ENCODE peak calls at places on chromosomes 16 and 17, in seven cellular contexts. X is activated CD4-positive, alpha-beta T cell treated with anti-CD3 and anti-CD28 coated beads for 24 hours; P is uterus; I is GM23248; C is HuH-7; B is choroid plexus epithelial cell; T is cardiac muscle cell. R is an unnamed sample.
A peak's percentile ranks its signal among the peaks of the same experiment; 100 is the strongest.

GRCh38 chr16:57689772-57690558 is 4.6 kb upstream of the DRC7 start:
- DNase-seq in P (peak; percentile 8), T (peak; percentile 18), C (no peak), I (no peak), B (peak; percentile 31), X (no peak), R (no peak)

GRCh38 chr16:89184685-89185061 is 13.1 kb downstream of the CDH15 start:
- DNase-seq in B (no peak), P (no peak), C (no peak), X (no peak), I (no peak), T (no peak), R (no peak)

GRCh38 chr17:30952645-30953393 is 18.0 kb upstream of the RNF135 start:
- DNase-seq in X (no peak), B (no peak), P (no peak), C (no peak), I (no peak), T (no peak), R (no peak)

GRCh38 chr17:50558955-50559614 is 1.4 kb upstream of the CACNA1G start:
- DNase-seq in X (no peak), T (peak; percentile 61), C (no peak), P (no peak), I (no peak), B (no peak), R (peak; percentile 48)

GRCh38 chr16:89593841-89594240 is 18.3 kb downstream of the CPNE7 start:
- DNase-seq in T (no peak), I (no peak), B (no peak), C (no peak), X (no peak), P (no peak), R (no peak)

GRCh38 chr17:65830356-65830755 is 268.9 kb upstream of the AXIN2 start:
- DNase-seq in B (no peak), I (no peak), P (no peak), T (no peak), X (no peak), C (no peak), R (no peak)

GRCh38 chr17:79997004-79997673 is 38.5 kb downstream of the TBC1D16 start:
- DNase-seq in B (peak; percentile 52), I (no peak), T (no peak), P (no peak), C (no peak), X (peak; percentile 42), R (no peak)

GRCh38 chr16:69566437-69567030 is 768 bp downstream of the NFAT5 start:
- DNase-seq in I (peak; percentile 88), C (peak; percentile 59), T (peak; percentile 66), P (peak; percentile 69), B (no peak), X (no peak), R (peak; percentile 58)

GRCh38 chr17:59651346-59651745 is 31.7 kb downstream of the CLTC start:
- DNase-seq in T (no peak), C (no peak), B (peak; percentile 50), X (no peak), P (no peak), I (peak; percentile 40), R (no peak)

GRCh38 chr16:88086571-88087516 is 135.6 kb downstream of the BANP start:
- DNase-seq in C (no peak), I (peak; percentile 47), T (no peak), B (no peak), X (no peak), P (no peak), R (no peak)

GRCh38 chr16:23711785-23712184 is 1.2 kb downstream of the ERN2 start:
- DNase-seq in P (no peak), T (no peak), I (no peak), X (no peak), B (no peak), C (no peak), R (no peak)

GRCh38 chr17:57120814-57121213 is 35.8 kb downstream of the AKAP1 start:
- DNase-seq in P (no peak), T (no peak), B (no peak), C (no peak), I (no peak), X (no peak), R (no peak)

GRCh38 chr17:15406081-15406480 is 61.3 kb downstream of the CDRT4 start:
- DNase-seq in X (no peak), T (peak; percentile 19), C (no peak), B (no peak), I (no peak), P (no peak), R (no peak)

GRCh38 chr17:51120357-51120738 is 320 bp downstream of the SPAG9 start:
- DNase-seq in B (peak; percentile 47), X (no peak), I (no peak), C (peak; percentile 42), P (no peak), T (peak; percentile 68), R (peak; percentile 93)

GRCh38 chr16:90046971-90047713 is 27.9 kb upstream of the DBNDD1 start:
- DNase-seq in B (peak; percentile 80), T (peak; percentile 54), P (peak; percentile 84), I (peak; percentile 71), C (peak; percentile 70), X (no peak), R (peak; percentile 72)

GRCh38 chr17:78416791-78417530 is 38.5 kb downstream of the PGS1 start:
- DNase-seq in C (no peak), B (peak; percentile 90), X (no peak), T (no peak), P (peak; percentile 38), I (no peak), R (no peak)

R was measured in DMS53.